ENCODE peak calls at places on chromosomes 12 and 14, in eight cellular contexts. One of them, this sample, is unnamed.

GRCh38 chr14:36344211-36344610 is 23.8 kb upstream of the MBIP start:
- DNase-seq in frontal cortex: no peak
- DNase-seq in naive B cell: no peak
- DNase-seq in NCI-H1092: no peak
- DNase-seq in HT1080: no peak
- DNase-seq in cerebellar cortex: no peak
- DNase-seq in H7: no peak
- DNase-seq in anterior cingulate cortex: no peak
- DNase-seq in this sample: no peak

GRCh38 chr12:108879615-108880254 is at the start of gene DAO:
- DNase-seq in HT1080: no peak
- DNase-seq in naive B cell: no peak
- DNase-seq in cerebellar cortex: peak; percentile 39
- DNase-seq in frontal cortex: no peak
- DNase-seq in H7: no peak
- DNase-seq in NCI-H1092: no peak
- DNase-seq in anterior cingulate cortex: peak; percentile 38
- DNase-seq in this sample: no peak

GRCh38 chr14:25006961-25007795 is 42.8 kb downstream of the STXBP6 start:
- DNase-seq in HT1080: peak; percentile 93
- DNase-seq in naive B cell: no peak
- DNase-seq in anterior cingulate cortex: no peak
- DNase-seq in frontal cortex: no peak
- DNase-seq in H7: no peak
- DNase-seq in NCI-H1092: no peak
- DNase-seq in cerebellar cortex: no peak
- DNase-seq in this sample: peak; percentile 78

GRCh38 chr12:54207539-54208267 is 18.9 kb upstream of the SMUG1 start:
- DNase-seq in HT1080: peak; percentile 53
- DNase-seq in anterior cingulate cortex: peak; percentile 27
- DNase-seq in frontal cortex: no peak
- DNase-seq in H7: peak; percentile 93
- DNase-seq in cerebellar cortex: peak; percentile 79
- DNase-seq in naive B cell: peak; percentile 70
- DNase-seq in NCI-H1092: peak; percentile 85
- DNase-seq in this sample: no peak

GRCh38 chr14:79229383-79229875 is 981.9 kb downstream of the DIO2 start:
- DNase-seq in H7: no peak
- DNase-seq in naive B cell: no peak
- DNase-seq in frontal cortex: no peak
- DNase-seq in NCI-H1092: no peak
- DNase-seq in cerebellar cortex: no peak
- DNase-seq in anterior cingulate cortex: no peak
- DNase-seq in HT1080: no peak
- DNase-seq in this sample: no peak

GRCh38 chr14:19823178-19823577 is 19.6 kb downstream of the OR4N2 start:
- DNase-seq in anterior cingulate cortex: no peak
- DNase-seq in NCI-H1092: no peak
- DNase-seq in HT1080: no peak
- DNase-seq in cerebellar cortex: no peak
- DNase-seq in naive B cell: no peak
- DNase-seq in H7: no peak
- DNase-seq in frontal cortex: no peak
- DNase-seq in this sample: no peak

GRCh38 chr12:85182699-85183098 is 97.3 kb upstream of the ALX1 start:
- DNase-seq in naive B cell: no peak
- DNase-seq in anterior cingulate cortex: no peak
- DNase-seq in frontal cortex: no peak
- DNase-seq in cerebellar cortex: no peak
- DNase-seq in NCI-H1092: no peak
- DNase-seq in H7: no peak
- DNase-seq in HT1080: no peak
- DNase-seq in this sample: no peak

GRCh38 chr12:109645194-109645593 is 68.4 kb upstream of the FAM222A start:
- DNase-seq in H7: no peak
- DNase-seq in frontal cortex: no peak
- DNase-seq in cerebellar cortex: no peak
- DNase-seq in HT1080: no peak
- DNase-seq in naive B cell: no peak
- DNase-seq in NCI-H1092: no peak
- DNase-seq in anterior cingulate cortex: no peak
- DNase-seq in this sample: no peak

GRCh38 chr14:91315844-91316267 is 71.4 kb upstream of the GPR68 start:
- DNase-seq in NCI-H1092: no peak
- DNase-seq in H7: no peak
- DNase-seq in anterior cingulate cortex: no peak
- DNase-seq in HT1080: peak; percentile 55
- DNase-seq in frontal cortex: no peak
- DNase-seq in cerebellar cortex: no peak
- DNase-seq in naive B cell: peak; percentile 93
- DNase-seq in this sample: no peak

GRCh38 chr12:61272441-61272840 is 987.8 kb upstream of the USP15 start:
- DNase-seq in frontal cortex: no peak
- DNase-seq in naive B cell: no peak
- DNase-seq in anterior cingulate cortex: no peak
- DNase-seq in cerebellar cortex: no peak
- DNase-seq in NCI-H1092: no peak
- DNase-seq in HT1080: peak; percentile 19
- DNase-seq in H7: no peak
- DNase-seq in this sample: no peak

GRCh38 chr14:40317690-40318089 is 885.5 kb upstream of the FBXO33 start:
- DNase-seq in NCI-H1092: no peak
- DNase-seq in frontal cortex: no peak
- DNase-seq in cerebellar cortex: no peak
- DNase-seq in naive B cell: no peak
- DNase-seq in H7: no peak
- DNase-seq in anterior cingulate cortex: no peak
- DNase-seq in HT1080: no peak
- DNase-seq in this sample: no peak

GRCh38 chr12:1500095-1500801 is 94.1 kb downstream of the FBXL14 start:
- DNase-seq in HT1080: peak; percentile 47
- DNase-seq in naive B cell: no peak
- DNase-seq in anterior cingulate cortex: no peak
- DNase-seq in H7: no peak
- DNase-seq in cerebellar cortex: peak; percentile 59
- DNase-seq in frontal cortex: no peak
- DNase-seq in NCI-H1092: no peak
- DNase-seq in this sample: peak; percentile 56

GRCh38 chr14:61184117-61184516 is 97.0 kb downstream of the TMEM30B start:
- DNase-seq in frontal cortex: no peak
- DNase-seq in anterior cingulate cortex: no peak
- DNase-seq in naive B cell: no peak
- DNase-seq in HT1080: peak; percentile 96
- DNase-seq in H7: no peak
- DNase-seq in cerebellar cortex: no peak
- DNase-seq in NCI-H1092: no peak
- DNase-seq in this sample: peak; percentile 94

This sample was measured in skeletal muscle cell.